ENCODE peak calls at places on chromosome 4, in five cellular contexts. B is HFF-Myc, U is neural crest cell, L is fibroblast of lung, M is endothelial cell. A is an unnamed sample.

GRCh38 chr4:97105716-97106115 is 1037.6 kb downstream of the STPG2 start:
- DNase-seq in U (no peak), L (no peak), M (no peak), B (no peak), A (no peak)

GRCh38 chr4:18847276-18847890 is 825.8 kb upstream of the LCORL start:
- DNase-seq in B (no peak), L (peak; percentile 8), M (no peak), U (no peak), A (peak; percentile 28)

GRCh38 chr4:113784497-113785254 is 23.1 kb upstream of the CAMK2D start:
- DNase-seq in U (no peak), M (no peak), B (peak; percentile 74), L (peak; percentile 99), A (peak; percentile 97)

GRCh38 chr4:10753856-10754384 is 69.4 kb upstream of the CLNK start:
- DNase-seq in L (no peak), M (no peak), U (no peak), B (no peak), A (no peak)

GRCh38 chr4:155722816-155723499 is 35.9 kb upstream of the GUCY1B1 start:
- DNase-seq in M (no peak), L (peak; percentile 91), U (no peak), B (peak; percentile 56), A (no peak)

GRCh38 chr4:4969298-4969697 is 50.0 kb downstream of the CYTL1 start:
- DNase-seq in L (peak; percentile 11), M (no peak), B (no peak), U (no peak), A (no peak)

GRCh38 chr4:102405706-102406510 is 60.6 kb upstream of the SLC39A8 start:
- DNase-seq in B (no peak), U (no peak), M (no peak), L (no peak), A (no peak)

GRCh38 chr4:17771284-17771908 is 10.0 kb downstream of the FAM184B start:
- DNase-seq in L (no peak), B (no peak), U (no peak), M (no peak), A (no peak)

GRCh38 chr4:93764647-93765246 is 63.8 kb upstream of the ATOH1 start:
- DNase-seq in U (peak; percentile 29), B (peak; percentile 4), M (peak; percentile 21), L (peak; percentile 72), A (peak; percentile 37)

GRCh38 chr4:83255584-83255983 is 29.0 kb downstream of the COQ2 start:
- DNase-seq in U (no peak), L (peak; percentile 94), M (no peak), B (peak; percentile 97), A (peak; percentile 85)

GRCh38 chr4:18961879-18962278 is 940.3 kb upstream of the LCORL start:
- DNase-seq in B (no peak), U (no peak), L (no peak), M (no peak), A (no peak)

GRCh38 chr4:77036206-77036605 is 39.6 kb downstream of the CCNI start:
- DNase-seq in M (no peak), L (peak; percentile 95), U (no peak), B (no peak), A (peak; percentile 88)

GRCh38 chr4:6267573-6267972 is 2.1 kb upstream of the WFS1 start:
- DNase-seq in U (no peak), M (no peak), L (no peak), B (no peak), A (no peak)

GRCh38 chr4:66688674-66689073 is 856.6 kb downstream of the CENPC start:
- DNase-seq in B (no peak), L (peak; percentile 11), U (no peak), M (no peak), A (peak; percentile 19)

GRCh38 chr4:85970535-85970934 is 389.3 kb downstream of the MAPK10 start:
- DNase-seq in M (no peak), L (no peak), U (no peak), B (no peak), A (no peak)

GRCh38 chr4:142347241-142347640 is 498.9 kb downstream of the INPP4B start:
- DNase-seq in M (no peak), L (peak; percentile 49), B (no peak), U (no peak), A (peak; percentile 45)

GRCh38 chr4:124455671-124456070 is 256.9 kb downstream of the ANKRD50 start:
- DNase-seq in U (no peak), B (no peak), M (no peak), L (no peak), A (no peak)

GRCh38 chr4:8906991-8907595 is 35.5 kb upstream of the HMX1 start:
- DNase-seq in M (no peak), L (no peak), U (no peak), B (no peak), A (no peak)

GRCh38 chr4:81355136-81355535 is 116.6 kb downstream of the RASGEF1B start:
- DNase-seq in L (no peak), M (no peak), B (no peak), U (no peak), A (no peak)

GRCh38 chr4:151031831-151032605 is 16.9 kb upstream of the LRBA start:
- DNase-seq in M (no peak), U (no peak), B (no peak), L (peak; percentile 13), A (peak; percentile 62)

GRCh38 chr4:65791111-65791806 is 121.0 kb upstream of the EPHA5 start:
- DNase-seq in U (no peak), B (no peak), M (no peak), L (no peak), A (no peak)

GRCh38 chr4:74613266-74613665 is 168.3 kb downstream of the AREG start:
- DNase-seq in U (no peak), B (no peak), M (no peak), L (no peak), A (no peak)

GRCh38 chr4:32624943-32625603 is 1904.9 kb downstream of the PCDH7 start:
- DNase-seq in U (no peak), M (no peak), B (no peak), L (no peak), A (no peak)

GRCh38 chr4:40157444-40157843 is 39.4 kb upstream of the RHOH start:
- DNase-seq in U (no peak), B (no peak), L (peak; percentile 9), M (no peak), A (no peak)

GRCh38 chr4:52192697-52193096 is 141.6 kb downstream of the SPATA18 start:
- DNase-seq in B (peak; percentile 87), U (no peak), M (no peak), L (no peak), A (no peak)

GRCh38 chr4:84750260-84750955 is 167.5 kb downstream of the CDS1 start:
- DNase-seq in M (no peak), L (peak; percentile 71), U (no peak), B (peak; percentile 17), A (peak; percentile 28)

GRCh38 chr4:152166567-152166966 is 369.3 kb downstream of the FBXW7 start:
- DNase-seq in B (no peak), U (peak; percentile 24), L (peak; percentile 9), M (peak; percentile 47), A (no peak)

GRCh38 chr4:84497220-84497834 is 1.8 kb downstream of the NKX6-1 start:
- DNase-seq in M (no peak), U (no peak), L (no peak), B (no peak), A (no peak)

GRCh38 chr4:3851211-3851610 is 85.0 kb downstream of the ADRA2C start:
- DNase-seq in L (no peak), U (no peak), B (peak; percentile 14), M (no peak), A (peak; percentile 70)

GRCh38 chr4:173519130-173520101 is 10.6 kb downstream of the HAND2 start:
- DNase-seq in B (no peak), L (no peak), U (no peak), M (no peak), A (no peak)

GRCh38 chr4:43932448-43932847 is 516.2 kb downstream of the KCTD8 start:
- DNase-seq in M (no peak), L (no peak), U (no peak), B (no peak), A (no peak)

GRCh38 chr4:169179609-169180526 is 90.9 kb downstream of the SH3RF1 start:
- DNase-seq in L (peak; percentile 53), M (no peak), U (no peak), B (no peak), A (no peak)

GRCh38 chr4:101315786-101316185 is 31.5 kb downstream of the PPP3CA start:
- DNase-seq in U (no peak), B (no peak), L (no peak), M (no peak), A (no peak)

GRCh38 chr4:164748375-164748774 is 5.6 kb upstream of the SMIM31 start:
- DNase-seq in L (peak; percentile 44), B (no peak), U (no peak), M (no peak), A (peak; percentile 2)

GRCh38 chr4:146398404-146398803 is 123.3 kb downstream of the SLC10A7 start:
- DNase-seq in B (peak; percentile 14), L (no peak), M (no peak), U (no peak), A (no peak)

GRCh38 chr4:14908635-14909034 is 93.6 kb upstream of the CPEB2 start:
- DNase-seq in L (peak; percentile 57), M (no peak), U (no peak), B (no peak), A (no peak)

GRCh38 chr4:6423575-6423974 is 48.8 kb downstream of the PPP2R2C start:
- DNase-seq in L (no peak), B (no peak), U (no peak), M (no peak), A (no peak)

GRCh38 chr4:121096174-121096573 is 23.8 kb upstream of the NDNF start:
- DNase-seq in U (no peak), L (no peak), B (no peak), M (no peak), A (no peak)

GRCh38 chr4:142875117-142875516 is 29.0 kb upstream of the INPP4B start:
- DNase-seq in U (no peak), B (no peak), M (no peak), L (no peak), A (no peak)

GRCh38 chr4:89981789-89982334 is 87.2 kb downstream of the MMRN1 start:
- DNase-seq in U (no peak), B (no peak), M (no peak), L (no peak), A (no peak)
- TF ChIP-seq CTCF in U (no peak), B (no peak), M (no peak), L (no peak), A (no peak)

GRCh38 chr4:154082760-154083530 is 294.1 kb upstream of the SFRP2 start:
- DNase-seq in M (peak; percentile 9), B (no peak), U (peak; percentile 7), L (no peak), A (no peak)
- TF ChIP-seq CTCF in M (peak; percentile 39), B (peak; percentile 47), U (peak; percentile 56), L (no peak), A (peak; percentile 48)

GRCh38 chr4:53653484-53654053 is 62.3 kb upstream of the LNX1 start:
- DNase-seq in M (no peak), B (no peak), U (no peak), L (peak; percentile 42), A (peak; percentile 30)
- TF ChIP-seq CTCF in M (no peak), B (no peak), U (no peak), L (no peak), A (peak; percentile 49)

GRCh38 chr4:88573286-88573994 is 18.8 kb upstream of the HERC3 start:
- DNase-seq in B (no peak), U (no peak), L (no peak), M (no peak), A (no peak)

GRCh38 chr4:88569944-88570455 is 22.3 kb upstream of the HERC3 start:
- DNase-seq in L (no peak), U (no peak), B (no peak), M (no peak), A (no peak)

GRCh38 chr4:88575222-88575621 is 17.1 kb upstream of the HERC3 start:
- DNase-seq in B (no peak), U (no peak), M (no peak), L (no peak), A (no peak)

GRCh38 chr4:88573995-88574394 is 18.3 kb upstream of the HERC3 start:
- DNase-seq in L (peak; percentile 35), M (peak; percentile 5), B (no peak), U (no peak), A (peak; percentile 40)
- TF ChIP-seq CTCF in L (peak; percentile 15), M (no peak), B (peak; percentile 44), U (peak; percentile 29), A (peak; percentile 60)